ENCODE peak calls at places on chromosomes 3 and 15, in seven cellular contexts. U is fibroblast of lung, A is PC-3, G is thoracic aorta, M is uterus, O is endothelial cell of umbilical vein, T is IMR-90. B is an unnamed sample. For H3K9me3, the result is how much of the 10 kb centered on the place peaks cover.

GRCh38 chr3:35645189-35645588 is 5.9 kb downstream of the ARPP21 start:
- DNase-seq in T (no peak), U (no peak), A (no peak), M (no peak), G (no peak), O (no peak), B (no peak)

GRCh38 chr3:112140584-112140983 is 7.5 kb upstream of the GCSAM start:
- DNase-seq in U (no peak), T (no peak), O (no peak), A (no peak), M (no peak), G (no peak), B (no peak)

GRCh38 chr15:67660874-67661606 is 118.5 kb downstream of the MAP2K5 start:
- DNase-seq in U (no peak), M (no peak), T (no peak), A (no peak), G (no peak), O (no peak), B (no peak)

GRCh38 chr3:16482770-16483531 is 30.5 kb downstream of the RFTN1 start:
- DNase-seq in T (peak), A (no peak), O (no peak), U (no peak), G (no peak), M (no peak), B (no peak)

GRCh38 chr3:72523409-72524172 is 324.7 kb downstream of the SHQ1 start:
- DNase-seq in G (no peak), M (no peak), A (peak), T (no peak), O (no peak), U (no peak), B (no peak)

GRCh38 chr3:119891944-119892721 is 110.2 kb downstream of the NR1I2 start:
- DNase-seq in O (peak), T (peak), U (peak), M (peak), A (peak), G (no peak), B (no peak)

GRCh38 chr15:86863226-86863915 is 783.7 kb downstream of the AGBL1 start:
- DNase-seq in M (no peak), O (no peak), G (no peak), U (peak), A (peak), T (no peak), B (no peak)

GRCh38 chr15:51121118-51121517 is 26.4 kb upstream of the TNFAIP8L3 start:
- DNase-seq in G (peak), T (peak), A (peak), U (peak), M (peak), O (peak), B (peak)

GRCh38 chr3:88573472-88573871 is 423.7 kb downstream of the C3orf38 start:
- DNase-seq in M (no peak), G (no peak), O (no peak), T (no peak), A (peak), U (no peak), B (no peak)

GRCh38 chr15:29516929-29517328 is 247.3 kb upstream of the NSMCE3 start:
- DNase-seq in U (no peak), T (no peak), A (no peak), G (no peak), M (no peak), O (no peak), B (no peak)

GRCh38 chr3:124829175-124829818 is 57.9 kb downstream of the ITGB5 start:
- DNase-seq in M (no peak), U (no peak), G (no peak), O (no peak), T (no peak), A (no peak), B (no peak)

GRCh38 chr15:59866642-59867041 is 137.5 kb upstream of the FOXB1 start:
- DNase-seq in T (no peak), O (no peak), G (no peak), M (no peak), A (no peak), U (no peak), B (no peak)

GRCh38 chr3:13069495-13069894 is 3.7 kb downstream of the IQSEC1 start:
- DNase-seq in U (no peak), A (no peak), O (no peak), G (no peak), T (no peak), M (no peak), B (no peak)

GRCh38 chr3:164450276-164450905 is 627.9 kb downstream of the SI start:
- DNase-seq in O (no peak), A (no peak), U (no peak), M (peak), G (no peak), T (no peak), B (no peak)

GRCh38 chr3:132628157-132628556 is 31.1 kb downstream of the ACKR4 start:
- DNase-seq in U (peak), M (no peak), G (no peak), A (no peak), T (no peak), O (no peak), B (no peak)

GRCh38 chr3:105347625-105348302 is 18.9 kb upstream of the ALCAM start:
- DNase-seq in G (no peak), O (no peak), U (no peak), T (no peak), A (no peak), M (no peak), B (no peak)

GRCh38 chr3:160673188-160673587 is 3.8 kb upstream of the ARL14 start:
- DNase-seq in T (no peak), O (no peak), U (no peak), G (no peak), A (no peak), M (no peak), B (no peak)
- H3K27ac ChIP-seq in T (no peak), O (no peak), U (no peak), G (no peak), A (no peak), M (no peak), B (no peak)

DNA sequence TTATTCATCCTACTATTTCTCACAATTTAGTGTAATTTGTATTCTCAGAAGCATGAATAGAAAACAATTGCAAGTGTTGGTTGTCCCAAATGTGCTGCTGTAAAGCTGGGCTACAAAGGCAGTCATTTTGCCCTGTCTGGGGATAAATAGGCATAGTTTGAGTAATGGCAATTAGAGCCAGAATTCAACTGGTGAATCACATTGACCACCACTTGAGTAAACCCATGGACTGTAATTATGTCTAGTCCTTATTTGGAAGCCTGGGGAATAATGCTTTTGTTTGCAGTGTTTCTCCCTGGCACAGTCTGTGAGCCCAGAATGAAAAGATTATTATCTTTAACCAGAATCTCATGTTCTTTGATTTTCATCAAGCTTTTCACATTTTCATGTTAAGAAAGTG is 30.5 kb upstream of the CHL1 start:
- DNase-seq in U (no peak), T (no peak), A (no peak), M (no peak), O (no peak), G (no peak), B (no peak)
- H3K9me3 ChIP-seq in U (under half), T (under half), A (under half), M (under half), O (under half), G (under half), B (under half)

GRCh38 chr15:77144028-77144427 is 73.1 kb upstream of the TSPAN3 start:
- DNase-seq in U (peak), M (no peak), A (no peak), G (no peak), O (peak), T (peak), B (no peak)
- H3K27ac ChIP-seq in U (peak), M (peak), A (no peak), G (peak), O (peak), T (peak), B (peak)

GRCh38 chr15:22251422-22251821 is 171.1 kb downstream of the OR4M2 start:
- DNase-seq in A (no peak), T (no peak), U (no peak), G (no peak), M (no peak), O (no peak), B (no peak)

GRCh38 chr15:22257047-22257667 is 176.8 kb downstream of the OR4M2 start:
- DNase-seq in T (no peak), U (no peak), A (no peak), O (no peak), M (no peak), G (no peak), B (no peak)

GRCh38 chr15:22258402-22259150 is 178.2 kb downstream of the OR4M2 start:
- DNase-seq in O (no peak), M (no peak), G (no peak), T (no peak), A (no peak), U (no peak), B (no peak)

GRCh38 chr15:22257668-22258401 is 177.5 kb downstream of the OR4M2 start:
- DNase-seq in G (no peak), O (no peak), T (no peak), U (no peak), A (no peak), M (no peak), B (no peak)

DNA sequence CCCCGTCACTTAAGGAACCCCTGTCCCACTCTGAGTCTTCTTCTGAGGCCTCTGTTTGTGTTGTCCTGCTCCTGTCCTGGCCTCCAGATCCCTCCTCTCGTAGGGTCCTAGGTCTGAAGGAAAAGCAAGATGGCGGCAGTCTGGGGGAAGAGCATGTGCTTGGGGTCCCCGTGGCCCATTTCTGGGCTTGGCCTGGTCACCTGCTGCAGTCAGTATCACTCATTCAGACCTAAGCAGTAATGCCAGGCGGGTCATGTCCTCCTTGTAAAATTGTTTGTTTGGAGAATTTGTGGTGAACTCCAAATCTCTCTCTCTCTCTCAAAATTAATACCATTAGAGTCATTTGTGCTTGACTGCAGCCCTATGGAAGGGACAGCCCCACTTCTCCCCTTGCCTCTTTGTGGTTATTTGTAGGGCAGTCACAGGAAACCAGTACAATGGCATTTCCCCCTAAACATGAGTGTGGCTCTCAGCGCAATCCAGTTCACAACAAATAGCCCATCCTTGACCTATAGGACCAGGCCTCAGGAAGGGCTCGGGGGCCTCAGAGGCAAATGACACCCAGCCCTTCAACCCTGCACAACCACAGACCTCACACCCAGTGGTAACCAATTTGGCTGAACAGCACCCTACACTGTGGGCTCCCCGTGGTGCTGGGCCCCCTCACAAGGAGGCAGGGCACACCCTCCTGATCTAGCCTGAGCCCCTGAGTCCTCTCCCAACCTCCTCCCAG is 173.5 kb downstream of the OR4M2 start:
- DNase-seq in M (no peak), A (no peak), U (no peak), T (no peak), O (no peak), G (no peak), B (no peak)
- H3K9me3 ChIP-seq in M (under half), A (under half), U (under half), T (under half), O (under half), G (under half), B (under half)

GRCh38 chr3:183829466-183829865 is 4.1 kb upstream of the MAP6D1 start:
- DNase-seq in T (no peak), G (no peak), U (no peak), O (no peak), M (no peak), A (no peak), B (no peak)

GRCh38 chr3:183827809-183828537 is 2.6 kb upstream of the MAP6D1 start:
- DNase-seq in M (no peak), O (no peak), U (no peak), G (no peak), T (no peak), A (no peak), B (no peak)

GRCh38 chr3:183826854-183827253 is 1.5 kb upstream of the MAP6D1 start:
- DNase-seq in U (no peak), M (no peak), G (no peak), A (no peak), T (no peak), O (no peak), B (no peak)

GRCh38 chr3:183828538-183828870 is 3.1 kb upstream of the MAP6D1 start:
- DNase-seq in T (no peak), O (no peak), U (no peak), M (no peak), G (no peak), A (no peak), B (peak)

GRCh38 chr3:183830187-183830586 is 4.8 kb upstream of the MAP6D1 start:
- DNase-seq in A (no peak), T (no peak), G (no peak), M (no peak), U (no peak), O (no peak), B (no peak)
- H3K27ac ChIP-seq in A (no peak), T (no peak), G (no peak), M (no peak), U (no peak), O (no peak), B (no peak)

B was measured in tibial artery.